ENCODE peak calls at places on chromosomes 13 and 19, in six cellular contexts. Y, F, L, T, S and V are unnamed samples.
A peak's percentile ranks its signal among the peaks of the same experiment; 100 is the strongest.

GRCh38 chr19:19558055-19558454 is 20.0 kb downstream of the CILP2 start:
- DNase-seq in Y (no peak), F (no peak), L (no peak), T (no peak), S (no peak), V (no peak)

GRCh38 chr19:10408511-10409291 is 5.4 kb upstream of the CDC37 start:
- DNase-seq in Y (peak; percentile 74), F (no peak), L (peak; percentile 65), T (peak; percentile 59), S (no peak), V (peak; percentile 79)

GRCh38 chr13:107450426-107450825 is 764.9 kb downstream of the LIG4 start:
- DNase-seq in Y (no peak), F (peak; percentile 43), L (no peak), T (no peak), S (no peak), V (no peak)

GRCh38 chr19:5479958-5480357 is 24.7 kb downstream of the ZNRF4 start:
- DNase-seq in Y (no peak), F (no peak), L (no peak), T (no peak), S (no peak), V (no peak)

GRCh38 chr13:112761701-112762689 is 72.2 kb downstream of the ATP11A start:
- DNase-seq in Y (peak; percentile 71), F (no peak), L (no peak), T (no peak), S (no peak), V (no peak)

GRCh38 chr19:39951686-39952085 is 17.3 kb upstream of the FCGBP start:
- DNase-seq in Y (no peak), F (peak; percentile 33), L (no peak), T (no peak), S (no peak), V (no peak)

GRCh38 chr13:70054572-70054971 is 53.1 kb upstream of the ATXN8OS start:
- DNase-seq in Y (no peak), F (no peak), L (no peak), T (no peak), S (no peak), V (no peak)

GRCh38 chr13:31699650-31700049 is 39.7 kb upstream of the RXFP2 start:
- DNase-seq in Y (no peak), F (no peak), L (no peak), T (no peak), S (no peak), V (no peak)

GRCh38 chr19:49217382-49217781 is 59.8 kb downstream of the TRPM4 start:
- DNase-seq in Y (peak; percentile 64), F (no peak), L (peak; percentile 78), T (no peak), S (no peak), V (peak; percentile 71)

GRCh38 chr19:16496613-16496983 is 404 bp downstream of the C19orf44 start:
- DNase-seq in Y (peak; percentile 60), F (peak; percentile 62), L (peak; percentile 89), T (no peak), S (no peak), V (no peak)

GRCh38 chr13:45398862-45399261 is 19.3 kb downstream of the SLC25A30 start:
- DNase-seq in Y (no peak), F (no peak), L (no peak), T (no peak), S (no peak), V (no peak)

GRCh38 chr13:90696254-90696653 is 651.2 kb upstream of the MIR17HG start:
- DNase-seq in Y (no peak), F (peak; percentile 8), L (no peak), T (no peak), S (no peak), V (no peak)